ENCODE peak calls at places on chromosomes 11 and 22, in four cellular contexts. One of them, this sample, is unnamed. For H3K4me1, the result is how much of the 10 kb centered on the place peaks cover.

GRCh38 chr22:44098966-44099530 is 74.9 kb downstream of the PARVB start:
- DNase-seq in stomach: no peak
- DNase-seq in body of pancreas: no peak
- DNase-seq in IMR-90: no peak
- DNase-seq in this sample: no peak

GRCh38 chr11:134792044-134792443 is 380.0 kb upstream of the B3GAT1 start:
- DNase-seq in IMR-90: peak
- DNase-seq in body of pancreas: no peak
- DNase-seq in stomach: no peak
- DNase-seq in this sample: no peak

GRCh38 chr11:12285811-12286222 is 91.6 kb upstream of the PARVA start:
- DNase-seq in body of pancreas: no peak
- DNase-seq in stomach: peak
- DNase-seq in IMR-90: peak
- DNase-seq in this sample: no peak

GRCh38 chr11:8361664-8362210 is 98.1 kb upstream of the LMO1 start:
- DNase-seq in stomach: no peak
- DNase-seq in body of pancreas: no peak
- DNase-seq in IMR-90: no peak
- DNase-seq in this sample: no peak

GRCh38 chr22:20128902-20129746 is 2.5 kb upstream of the ZDHHC8 start:
- DNase-seq in IMR-90: peak
- DNase-seq in body of pancreas: peak
- DNase-seq in stomach: peak
- DNase-seq in this sample: no peak

GRCh38 chr11:59600636-59601035 is 14.9 kb downstream of the OSBP start:
- DNase-seq in IMR-90: no peak
- DNase-seq in stomach: no peak
- DNase-seq in body of pancreas: no peak
- DNase-seq in this sample: no peak

GRCh38 chr11:126538071-126538470 is 182.6 kb downstream of the ST3GAL4 start:
- DNase-seq in body of pancreas: no peak
- DNase-seq in stomach: no peak
- DNase-seq in IMR-90: no peak
- DNase-seq in this sample: no peak

GRCh38 chr11:50169634-50170033 is 137.0 kb downstream of the OR4C45 start:
- DNase-seq in body of pancreas: no peak
- DNase-seq in stomach: no peak
- DNase-seq in IMR-90: no peak
- DNase-seq in this sample: no peak

GRCh38 chr11:18245396-18245795 is 3.1 kb downstream of the SAA2 start:
- DNase-seq in body of pancreas: no peak
- DNase-seq in stomach: no peak
- DNase-seq in IMR-90: no peak
- DNase-seq in this sample: no peak

GRCh38 chr11:69617220-69617619 is 23.7 kb upstream of the CCND1 start:
- DNase-seq in IMR-90: no peak
- DNase-seq in body of pancreas: no peak
- DNase-seq in stomach: no peak
- DNase-seq in this sample: no peak

GRCh38 chr11:8713760-8714159 is 31.2 kb downstream of the RPL27A start:
- DNase-seq in stomach: no peak
- DNase-seq in IMR-90: no peak
- DNase-seq in body of pancreas: no peak
- DNase-seq in this sample: no peak

GRCh38 chr11:3121931-3122774 is 43.0 kb downstream of the OSBPL5 start:
- DNase-seq in body of pancreas: no peak
- DNase-seq in stomach: peak
- DNase-seq in IMR-90: no peak
- DNase-seq in this sample: no peak

GRCh38 chr22:21101877-21102638 is 56.3 kb downstream of the LRRC74B start:
- DNase-seq in body of pancreas: no peak
- DNase-seq in stomach: no peak
- DNase-seq in IMR-90: no peak
- DNase-seq in this sample: no peak

GRCh38 chr22:47990486-47990885 is 1228.0 kb downstream of the TBC1D22A start:
- DNase-seq in stomach: no peak
- DNase-seq in body of pancreas: no peak
- DNase-seq in IMR-90: no peak
- DNase-seq in this sample: no peak

GRCh38 chr11:74171630-74172465 is 759 bp downstream of the PPME1 start:
- DNase-seq in body of pancreas: no peak
- DNase-seq in stomach: no peak
- DNase-seq in IMR-90: no peak
- DNase-seq in this sample: no peak

GRCh38 chr22:42892571-42893316 is 35.7 kb upstream of the ARFGAP3 start:
- DNase-seq in stomach: peak
- DNase-seq in body of pancreas: peak
- DNase-seq in IMR-90: no peak
- DNase-seq in this sample: no peak
- H3K4me1 ChIP-seq in stomach: half or more
- H3K4me1 ChIP-seq in body of pancreas: half or more
- H3K4me1 ChIP-seq in IMR-90: under half
- H3K4me1 ChIP-seq in this sample: half or more

GRCh38 chr11:16605971-16606783 is 132.3 kb upstream of the C11orf58 start:
- DNase-seq in stomach: peak
- DNase-seq in body of pancreas: peak
- DNase-seq in IMR-90: peak
- DNase-seq in this sample: no peak
- TF ChIP-seq POLR2A in stomach: no peak
- TF ChIP-seq POLR2A in body of pancreas: no peak
- TF ChIP-seq POLR2A in IMR-90: peak
- TF ChIP-seq POLR2A in this sample: no peak

DNA sequence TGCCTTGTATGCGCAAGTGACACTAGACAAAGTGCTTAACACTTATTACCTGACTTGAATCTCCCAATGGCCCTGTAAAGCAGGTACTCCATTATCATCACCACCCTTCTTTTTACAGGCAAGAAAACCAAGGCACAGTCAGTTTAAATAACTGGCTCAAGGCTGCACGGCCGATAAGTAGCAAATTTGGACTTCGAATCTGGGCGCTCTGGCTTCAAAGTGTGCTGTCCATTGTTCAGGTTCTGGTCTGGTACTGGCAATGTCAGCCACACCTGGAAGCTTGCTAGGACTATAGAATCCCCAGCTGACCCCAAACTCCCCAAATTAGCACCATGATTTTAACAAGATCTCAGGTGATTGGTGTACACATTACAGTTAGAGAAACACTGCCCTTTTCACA is 19.3 kb upstream of the EHF start:
- DNase-seq in stomach: no peak
- DNase-seq in IMR-90: no peak
- DNase-seq in body of pancreas: peak
- DNase-seq in this sample: no peak
- H3K4me1 ChIP-seq in stomach: half or more
- H3K4me1 ChIP-seq in IMR-90: under half
- H3K4me1 ChIP-seq in body of pancreas: half or more
- H3K4me1 ChIP-seq in this sample: under half

GRCh38 chr22:45779351-45779750 is 107.7 kb downstream of the ATXN10 start:
- DNase-seq in IMR-90: no peak
- DNase-seq in stomach: no peak
- DNase-seq in body of pancreas: no peak
- DNase-seq in this sample: no peak

GRCh38 chr22:45777852-45778172 is 106.2 kb downstream of the ATXN10 start:
- DNase-seq in body of pancreas: no peak
- DNase-seq in stomach: no peak
- DNase-seq in IMR-90: no peak
- DNase-seq in this sample: no peak

GRCh38 chr22:45776313-45776585 is 104.6 kb downstream of the ATXN10 start:
- DNase-seq in stomach: no peak
- DNase-seq in body of pancreas: no peak
- DNase-seq in IMR-90: no peak
- DNase-seq in this sample: no peak

GRCh38 chr22:45775569-45776312 is 104.1 kb downstream of the ATXN10 start:
- DNase-seq in body of pancreas: no peak
- DNase-seq in stomach: no peak
- DNase-seq in IMR-90: no peak
- DNase-seq in this sample: no peak

GRCh38 chr22:45777046-45777851 is 105.6 kb downstream of the ATXN10 start:
- DNase-seq in stomach: no peak
- DNase-seq in body of pancreas: no peak
- DNase-seq in IMR-90: peak
- DNase-seq in this sample: no peak
- TF ChIP-seq POLR2A in stomach: no peak
- TF ChIP-seq POLR2A in body of pancreas: no peak
- TF ChIP-seq POLR2A in IMR-90: no peak
- TF ChIP-seq POLR2A in this sample: no peak

GRCh38 chr11:1836011-1836945 is 1.5 kb downstream of the SYT8 start:
- DNase-seq in body of pancreas: no peak
- DNase-seq in IMR-90: no peak
- DNase-seq in stomach: no peak
- DNase-seq in this sample: no peak
- H3K4me1 ChIP-seq in body of pancreas: half or more
- H3K4me1 ChIP-seq in IMR-90: under half
- H3K4me1 ChIP-seq in stomach: half or more
- H3K4me1 ChIP-seq in this sample: under half

DNA sequence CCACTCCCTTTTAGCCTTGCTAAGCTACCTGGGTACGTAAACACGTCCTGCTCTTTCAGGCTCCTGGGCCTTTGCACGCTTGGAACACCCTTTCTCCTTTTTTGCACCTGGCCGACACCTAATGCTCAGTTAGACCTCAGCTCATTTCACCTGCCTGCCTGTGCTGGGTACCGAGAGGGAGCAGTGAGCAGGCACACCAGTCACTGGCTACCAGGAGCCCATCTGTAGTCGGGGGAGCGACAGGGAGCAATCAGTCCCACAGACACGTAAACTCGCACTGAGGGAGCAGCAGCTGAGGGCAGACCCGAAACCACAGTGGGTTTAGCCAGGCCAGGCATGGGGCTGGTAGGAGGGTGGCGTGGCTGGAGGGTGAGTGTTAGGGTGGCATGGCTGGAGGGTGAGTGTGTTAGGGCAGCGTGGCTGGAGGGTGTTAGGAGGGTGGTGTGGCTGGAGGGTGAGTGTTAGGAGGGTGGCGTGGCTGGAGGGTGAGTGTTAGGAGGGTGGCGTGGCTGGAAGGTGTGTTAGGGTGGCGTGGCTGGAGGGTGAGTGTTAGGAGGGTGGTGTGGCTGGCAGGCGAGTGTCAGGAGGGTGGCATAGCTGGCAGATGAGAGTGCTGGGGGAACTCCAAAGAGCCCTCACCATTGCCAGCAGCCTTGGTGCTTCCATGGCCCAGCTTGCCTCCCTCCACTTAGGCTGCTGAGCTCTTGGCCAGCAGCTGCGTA is 6.4 kb upstream of the GTSE1 start:
- DNase-seq in IMR-90: no peak
- DNase-seq in stomach: no peak
- DNase-seq in body of pancreas: no peak
- DNase-seq in this sample: no peak
- TF ChIP-seq POLR2A in IMR-90: no peak
- TF ChIP-seq POLR2A in stomach: no peak
- TF ChIP-seq POLR2A in body of pancreas: no peak
- TF ChIP-seq POLR2A in this sample: no peak

DNA sequence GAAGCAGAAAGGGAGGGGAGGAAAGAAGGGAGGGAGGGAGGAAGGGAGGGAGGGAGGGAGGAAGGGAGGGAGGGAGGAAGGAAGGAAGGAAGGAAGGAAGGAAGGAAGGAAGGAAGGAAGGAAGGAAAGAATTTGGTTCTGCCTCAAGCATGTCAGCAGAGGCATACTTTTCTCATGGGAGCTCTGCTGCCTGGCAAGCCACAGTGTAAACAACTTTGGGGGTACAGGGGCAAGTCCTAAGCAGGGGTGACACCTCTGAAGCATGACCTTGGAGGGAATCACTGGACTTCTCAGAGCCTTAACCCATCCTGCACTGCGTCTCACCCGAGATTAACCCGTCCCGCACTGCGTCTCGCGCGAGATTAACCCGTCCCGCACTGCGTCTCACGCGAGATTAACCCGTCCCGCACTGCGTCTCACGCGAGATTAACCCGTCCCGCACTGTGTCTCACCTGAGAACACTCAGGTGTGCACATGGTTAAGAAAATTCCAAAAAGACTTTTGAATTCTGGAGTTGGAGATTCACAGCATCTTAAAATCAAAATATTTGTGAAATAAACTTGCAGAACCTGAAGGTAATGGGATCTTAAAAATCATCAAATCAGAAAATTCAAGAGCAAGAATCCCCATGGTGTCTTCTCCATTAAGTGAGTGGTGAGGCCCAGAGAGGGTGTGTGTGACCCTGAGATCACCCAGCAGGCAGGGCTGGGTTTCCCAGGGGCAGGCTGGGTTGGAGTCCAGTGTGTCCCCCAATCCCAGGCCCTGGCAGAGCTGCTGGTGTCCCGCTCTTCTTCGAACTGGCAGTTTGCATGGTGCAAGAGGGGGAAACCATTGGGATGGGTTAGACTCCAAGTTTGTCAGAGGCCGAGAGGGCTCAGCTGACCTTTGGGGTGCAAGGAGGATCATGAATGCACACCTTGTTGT is 190.4 kb downstream of the MN1 start:
- DNase-seq in IMR-90: no peak
- DNase-seq in stomach: no peak
- DNase-seq in body of pancreas: no peak
- DNase-seq in this sample: no peak
- H3K4me1 ChIP-seq in IMR-90: under half
- H3K4me1 ChIP-seq in stomach: under half
- H3K4me1 ChIP-seq in body of pancreas: under half
- H3K4me1 ChIP-seq in this sample: under half

This sample was measured in esophagus squamous epithelium.